ENCODE peak calls at places on chromosomes 2 and 18, in nine cellular contexts. W is head of caudate nucleus, L is pancreas, U is GM19239, C is A549, F is spleen, J is GM12865, T is amygdala, Y is RPMI7951. B is an unnamed sample.

GRCh38 chr2:45283764-45284620 is 274.7 kb upstream of the SIX2 start:
- DNase-seq in W (no peak), L (no peak), U (no peak), C (peak; percentile 30), F (no peak), J (no peak), T (no peak), Y (peak; percentile 89), B (no peak)

GRCh38 chr2:158501301-158501700 is 44.5 kb downstream of the PKP4 start:
- DNase-seq in W (peak; percentile 71), L (peak; percentile 53), U (no peak), C (no peak), F (no peak), J (no peak), T (peak; percentile 67), Y (no peak), B (no peak)

GRCh38 chr2:228613133-228613532 is 431.6 kb upstream of the SPHKAP start:
- DNase-seq in W (no peak), L (no peak), U (no peak), C (no peak), F (no peak), J (peak; percentile 61), T (no peak), Y (peak; percentile 78), B (no peak)

GRCh38 chr2:71348302-71348701 is 16.7 kb downstream of the ZNF638 start:
- DNase-seq in W (no peak), L (no peak), U (no peak), C (no peak), F (no peak), J (no peak), T (no peak), Y (peak; percentile 45), B (no peak)

GRCh38 chr2:10909996-10910341 is 1.8 kb upstream of the KCNF1 start:
- DNase-seq in W (peak; percentile 1), L (no peak), U (no peak), C (no peak), F (no peak), J (no peak), T (no peak), Y (no peak), B (no peak)

GRCh38 chr2:166246901-166247300 is 119.1 kb upstream of the SCN1A start:
- DNase-seq in W (no peak), L (no peak), U (no peak), C (no peak), F (no peak), J (no peak), T (no peak), Y (no peak), B (no peak)

GRCh38 chr2:38038682-38039081 is 37.3 kb downstream of the CYP1B1 start:
- DNase-seq in W (no peak), L (no peak), U (no peak), C (no peak), F (no peak), J (peak; percentile 31), T (no peak), Y (no peak), B (no peak)

GRCh38 chr18:79531386-79531785 is 135.7 kb downstream of the NFATC1 start:
- DNase-seq in W (peak; percentile 35), L (no peak), U (no peak), C (no peak), F (peak; percentile 56), J (no peak), T (no peak), Y (no peak), B (no peak)

GRCh38 chr2:136209540-136210264 is 91.8 kb upstream of the CXCR4 start:
- DNase-seq in W (no peak), L (no peak), U (no peak), C (no peak), F (no peak), J (no peak), T (no peak), Y (no peak), B (no peak)

GRCh38 chr2:33069894-33070651 is 123.3 kb downstream of the LTBP1 start:
- DNase-seq in W (peak; percentile 47), L (no peak), U (no peak), C (peak; percentile 85), F (no peak), J (peak; percentile 46), T (no peak), Y (peak; percentile 99), B (no peak)

GRCh38 chr2:86476092-86476491 is 34.9 kb downstream of the KDM3A start:
- DNase-seq in W (no peak), L (no peak), U (no peak), C (no peak), F (no peak), J (no peak), T (no peak), Y (no peak), B (no peak)

GRCh38 chr18:32674491-32674890 is 98.3 kb downstream of the KLHL14 start:
- DNase-seq in W (no peak), L (no peak), U (no peak), C (no peak), F (no peak), J (no peak), T (no peak), Y (no peak), B (no peak)

GRCh38 chr18:47601608-47602272 is 328.7 kb downstream of the SMAD2 start:
- DNase-seq in W (no peak), L (no peak), U (no peak), C (no peak), F (no peak), J (no peak), T (no peak), Y (no peak), B (no peak)

GRCh38 chr2:46306320-46306719 is 9.1 kb downstream of the EPAS1 start:
- DNase-seq in W (no peak), L (no peak), U (no peak), C (no peak), F (no peak), J (no peak), T (no peak), Y (no peak), B (no peak)

GRCh38 chr2:117785740-117786139 is 28.8 kb upstream of the DDX18 start:
- DNase-seq in W (peak; percentile 49), L (no peak), U (peak; percentile 9), C (peak; percentile 15), F (no peak), J (peak; percentile 59), T (no peak), Y (peak; percentile 44), B (peak; percentile 5)

GRCh38 chr2:152098798-152099654 is at the start of gene CACNB4:
- DNase-seq in W (peak; percentile 58), L (peak; percentile 54), U (no peak), C (peak; percentile 13), F (peak; percentile 81), J (peak; percentile 35), T (no peak), Y (peak; percentile 31), B (no peak)

GRCh38 chr2:239625913-239626734 is 225.3 kb upstream of the HDAC4 start:
- DNase-seq in W (no peak), L (no peak), U (no peak), C (no peak), F (no peak), J (no peak), T (no peak), Y (no peak), B (no peak)

GRCh38 chr2:204529795-204530463 is 15.3 kb upstream of the PARD3B start:
- DNase-seq in W (no peak), L (no peak), U (no peak), C (no peak), F (no peak), J (peak; percentile 3), T (no peak), Y (no peak), B (no peak)

GRCh38 chr18:65435529-65435928 is 315.3 kb upstream of the CDH7 start:
- DNase-seq in W (no peak), L (no peak), U (no peak), C (no peak), F (no peak), J (no peak), T (no peak), Y (no peak), B (no peak)

GRCh38 chr2:114022360-114023085 is 132.6 kb downstream of the ACTR3 start:
- DNase-seq in W (no peak), L (no peak), U (no peak), C (no peak), F (no peak), J (no peak), T (no peak), Y (peak; percentile 89), B (no peak)

GRCh38 chr2:46796843-46797625 is 118.6 kb downstream of the MCFD2 start:
- DNase-seq in W (no peak), L (no peak), U (no peak), C (no peak), F (no peak), J (no peak), T (no peak), Y (peak; percentile 43), B (no peak)

GRCh38 chr2:201208563-201209252 is 25.8 kb downstream of the CASP10 start:
- DNase-seq in W (no peak), L (no peak), U (no peak), C (no peak), F (peak; percentile 87), J (peak; percentile 59), T (no peak), Y (no peak), B (no peak)

GRCh38 chr2:15820927-15821326 is 119.4 kb upstream of the MYCN start:
- DNase-seq in W (no peak), L (no peak), U (no peak), C (no peak), F (no peak), J (no peak), T (no peak), Y (no peak), B (no peak)

GRCh38 chr18:62152844-62153243 is 34.0 kb downstream of the PIGN start:
- DNase-seq in W (no peak), L (no peak), U (no peak), C (no peak), F (no peak), J (peak; percentile 11), T (no peak), Y (no peak), B (no peak)

GRCh38 chr2:239881561-239882320 is 143.4 kb downstream of the NDUFA10 start:
- DNase-seq in W (peak; percentile 23), L (no peak), U (no peak), C (no peak), F (no peak), J (no peak), T (no peak), Y (peak; percentile 70), B (no peak)

GRCh38 chr18:6963452-6964097 is 154.0 kb downstream of the LAMA1 start:
- DNase-seq in W (no peak), L (no peak), U (no peak), C (no peak), F (no peak), J (no peak), T (no peak), Y (no peak), B (no peak)

GRCh38 chr2:170665743-170666142 is 49.4 kb upstream of the SP5 start:
- DNase-seq in W (no peak), L (no peak), U (no peak), C (no peak), F (no peak), J (no peak), T (no peak), Y (no peak), B (no peak)

GRCh38 chr2:237378650-237379049 is 35.3 kb downstream of the COL6A3 start:
- DNase-seq in W (no peak), L (no peak), U (no peak), C (no peak), F (no peak), J (no peak), T (no peak), Y (no peak), B (no peak)

GRCh38 chr2:11872948-11873269 is 126.5 kb downstream of the LPIN1 start:
- DNase-seq in W (no peak), L (no peak), U (no peak), C (no peak), F (no peak), J (no peak), T (no peak), Y (no peak), B (no peak)

GRCh38 chr18:6752200-6752873 is 22.8 kb downstream of the ARHGAP28 start:
- DNase-seq in W (no peak), L (no peak), U (no peak), C (no peak), F (no peak), J (no peak), T (no peak), Y (peak; percentile 24), B (no peak)

GRCh38 chr18:37335337-37335736 is 230.3 kb downstream of the CELF4 start:
- DNase-seq in W (no peak), L (no peak), U (no peak), C (no peak), F (no peak), J (no peak), T (no peak), Y (no peak), B (no peak)

B was measured in GM12864.